ENCODE peak calls at places on chromosomes 12 and 14, in six cellular contexts. B is HCT116, Y is neural progenitor cell, T is PC-3, K is MM.1S, E is hepatocyte. U is an unnamed sample.

GRCh38 chr14:99168330-99168729 is 103.7 kb downstream of the BCL11B start:
- DNase-seq in K (no peak), B (no peak), T (no peak), E (no peak), Y (no peak), U (no peak)

GRCh38 chr14:51554953-51555352 is 96.8 kb upstream of the FRMD6 start:
- DNase-seq in T (peak; percentile 67), Y (peak; percentile 10), B (no peak), E (no peak), K (peak; percentile 50), U (peak; percentile 73)

GRCh38 chr12:3755898-3756297 is 3.0 kb upstream of the CRACR2A start:
- DNase-seq in B (no peak), E (no peak), K (no peak), Y (no peak), T (no peak), U (no peak)

GRCh38 chr14:93430889-93431670 is at the start of gene UNC79:
- DNase-seq in E (peak; percentile 76), T (no peak), K (no peak), Y (peak; percentile 85), B (no peak), U (peak; percentile 40)

GRCh38 chr14:51604078-51604477 is 47.6 kb upstream of the FRMD6 start:
- DNase-seq in Y (no peak), K (no peak), T (no peak), E (peak; percentile 39), B (no peak), U (peak; percentile 95)

GRCh38 chr12:44873898-44874297 is 2.2 kb downstream of the NELL2 start:
- DNase-seq in B (peak; percentile 0), T (peak; percentile 39), E (peak; percentile 18), Y (no peak), K (peak; percentile 11), U (peak; percentile 38)

GRCh38 chr12:25723286-25723685 is 170.2 kb upstream of the LMNTD1 start:
- DNase-seq in T (no peak), B (no peak), K (no peak), E (no peak), Y (no peak), U (peak; percentile 64)

GRCh38 chr12:127654383-127654985 is 612.5 kb upstream of the TMEM132C start:
- DNase-seq in K (no peak), Y (no peak), B (no peak), E (no peak), T (no peak), U (no peak)

GRCh38 chr12:47717443-47718193 is 7.7 kb downstream of the ENDOU start:
- DNase-seq in K (peak; percentile 53), B (no peak), E (peak; percentile 90), T (peak; percentile 67), Y (peak; percentile 87), U (peak; percentile 88)

GRCh38 chr14:51614707-51615106 is 37.0 kb upstream of the FRMD6 start:
- DNase-seq in K (peak; percentile 29), E (no peak), T (no peak), Y (no peak), B (no peak), U (peak; percentile 49)

GRCh38 chr12:108568653-108569154 is 6.3 kb downstream of the ISCU start:
- DNase-seq in K (peak; percentile 97), Y (no peak), E (no peak), B (no peak), T (no peak), U (no peak)

GRCh38 chr12:109768901-109769670 is 55.5 kb downstream of the FAM222A start:
- DNase-seq in Y (no peak), B (no peak), K (no peak), T (no peak), E (no peak), U (no peak)

GRCh38 chr14:96362071-96362964 is 823 bp downstream of the ATG2B start:
- DNase-seq in K (peak; percentile 61), T (peak; percentile 71), B (peak; percentile 63), E (peak; percentile 84), Y (peak; percentile 63), U (peak; percentile 71)

GRCh38 chr14:49456589-49456988 is 129.6 kb downstream of the RPS29 start:
- DNase-seq in E (no peak), K (no peak), B (no peak), T (no peak), Y (no peak), U (no peak)

GRCh38 chr14:83085141-83085540 is 1551.5 kb upstream of the SEL1L start:
- DNase-seq in K (no peak), Y (no peak), T (no peak), B (no peak), E (no peak), U (no peak)

GRCh38 chr14:79044894-79045624 is 874.9 kb downstream of the NRXN3 start:
- DNase-seq in T (peak; percentile 97), B (no peak), K (no peak), E (peak; percentile 56), Y (peak; percentile 6), U (peak; percentile 87)

GRCh38 chr12:130744274-130744673 is 28.2 kb upstream of the RIMBP2 start:
- DNase-seq in Y (no peak), K (no peak), B (no peak), E (no peak), T (no peak), U (no peak)

GRCh38 chr12:78898416-78898815 is 33.8 kb downstream of the SYT1 start:
- DNase-seq in Y (peak; percentile 21), E (no peak), K (no peak), B (no peak), T (no peak), U (peak; percentile 26)

GRCh38 chr12:94172031-94172430 is 23.7 kb downstream of the PLXNC1 start:
- DNase-seq in Y (peak; percentile 70), K (peak; percentile 91), T (peak; percentile 56), B (no peak), E (no peak), U (peak; percentile 10)

GRCh38 chr12:88854260-88854659 is 274.0 kb upstream of the KITLG start:
- DNase-seq in Y (no peak), E (peak; percentile 50), K (no peak), B (peak; percentile 43), T (peak; percentile 89), U (peak; percentile 77)

GRCh38 chr14:50122291-50122690 is 5.9 kb upstream of the VCPKMT start:
- DNase-seq in Y (no peak), E (no peak), B (no peak), K (no peak), T (no peak), U (no peak)

GRCh38 chr12:79566452-79566851 is 124.3 kb downstream of the PAWR start:
- DNase-seq in B (no peak), T (peak; percentile 57), Y (no peak), E (no peak), K (no peak), U (no peak)

GRCh38 chr14:105537580-105538474 is 11.4 kb downstream of the TMEM121 start:
- DNase-seq in K (peak; percentile 65), B (no peak), E (peak; percentile 32), Y (peak; percentile 40), T (peak; percentile 55), U (peak; percentile 38)

GRCh38 chr12:45543887-45544286 is 185.6 kb upstream of the ARID2 start:
- DNase-seq in Y (peak; percentile 79), K (peak; percentile 77), T (peak; percentile 84), B (peak; percentile 80), E (peak; percentile 83), U (peak; percentile 84)

GRCh38 chr12:58087428-58088117 is 146.2 kb downstream of the ATP23 start:
- DNase-seq in E (no peak), T (no peak), Y (peak; percentile 3), B (no peak), K (no peak), U (no peak)

GRCh38 chr14:61736751-61737150 is 25.5 kb upstream of the SNAPC1 start:
- DNase-seq in K (no peak), Y (no peak), T (peak; percentile 50), B (no peak), E (no peak), U (peak; percentile 33)

GRCh38 chr14:61726772-61727658 is 31.7 kb downstream of the HIF1A start:
- DNase-seq in B (no peak), T (no peak), E (no peak), K (no peak), Y (no peak), U (no peak)

GRCh38 chr14:61733972-61734371 is 28.2 kb upstream of the SNAPC1 start:
- DNase-seq in T (peak; percentile 66), B (no peak), K (no peak), Y (no peak), E (no peak), U (peak; percentile 61)

DNA sequence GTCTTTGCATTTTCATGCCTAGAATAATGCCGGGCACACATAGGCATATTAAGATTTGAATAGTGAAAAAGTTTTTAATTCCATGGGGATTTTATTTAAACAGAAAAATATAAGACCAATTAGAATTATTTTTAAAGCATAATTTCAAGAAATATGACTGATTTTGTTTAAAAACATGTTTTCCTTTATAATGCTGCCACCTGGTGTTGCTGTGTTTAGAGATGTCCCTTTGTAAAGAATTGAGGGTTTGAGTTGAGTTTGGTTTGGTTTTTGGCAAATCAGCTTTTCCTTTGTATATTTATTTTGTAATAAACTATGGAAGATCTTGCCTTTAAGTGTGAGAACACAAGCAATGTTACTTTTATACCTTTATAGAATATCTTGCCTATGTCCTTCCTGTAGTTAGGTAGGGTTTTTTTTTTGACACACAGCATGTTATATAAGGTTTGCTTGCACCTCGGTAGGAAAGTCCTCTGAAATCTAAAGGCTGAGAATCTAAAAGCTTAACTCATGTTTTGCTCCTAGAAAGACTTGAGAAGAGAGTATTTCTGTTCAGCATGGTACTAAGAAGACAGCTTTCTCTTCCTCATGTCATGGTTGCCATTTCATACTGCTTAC is 31.4 kb upstream of the SNAPC1 start:
- DNase-seq in B (no peak), E (no peak), T (peak; percentile 68), K (no peak), Y (no peak), U (no peak)
- TF ChIP-seq EZH2phosphoT487 in B (no peak), E (no peak), T (no peak), K (no peak), Y (no peak), U (no peak)

GRCh38 chr12:104751024-104751570 is 207.0 kb downstream of the SLC41A2 start:
- DNase-seq in Y (peak; percentile 31), T (no peak), E (no peak), K (no peak), B (no peak), U (no peak)
- TF ChIP-seq EZH2 in Y (no peak), T (no peak), E (no peak), K (no peak), B (no peak), U (no peak)

GRCh38 chr14:106811167-106811566 is 1284.8 kb downstream of the TMEM121 start:
- DNase-seq in Y (no peak), K (no peak), B (no peak), T (no peak), E (no peak), U (no peak)
- H3K9me3 ChIP-seq in Y (peaks cover 29% of the 10 kb centered on the region), K (no peaks in the 10 kb centered on the region), B (no peaks in the 10 kb centered on the region), T (peaks cover under 1% of the 10 kb centered on the region), E (peaks cover 5% of the 10 kb centered on the region), U (no peaks in the 10 kb centered on the region)

GRCh38 chr12:65742481-65742971 is 81.8 kb upstream of the HMGA2 start:
- DNase-seq in Y (peak; percentile 92), B (no peak), T (no peak), E (peak; percentile 56), K (no peak), U (peak; percentile 68)

GRCh38 chr12:65740506-65740872 is 83.8 kb upstream of the HMGA2 start:
- DNase-seq in B (no peak), E (no peak), T (no peak), K (peak; percentile 26), Y (no peak), U (peak; percentile 17)

GRCh38 chr12:65740873-65741600 is 83.2 kb upstream of the HMGA2 start:
- DNase-seq in B (no peak), K (peak; percentile 64), T (peak; percentile 42), E (peak; percentile 89), Y (peak; percentile 92), U (peak; percentile 88)

GRCh38 chr12:65739606-65740005 is 84.7 kb upstream of the HMGA2 start:
- DNase-seq in E (no peak), Y (no peak), T (no peak), B (no peak), K (no peak), U (no peak)

GRCh38 chr12:65741662-65742480 is 82.4 kb upstream of the HMGA2 start:
- DNase-seq in B (no peak), Y (peak; percentile 70), K (no peak), E (peak; percentile 59), T (no peak), U (peak; percentile 79)
- TF ChIP-seq EZH2phosphoT487 in B (no peak), Y (no peak), K (no peak), E (no peak), T (no peak), U (no peak)